ENCODE peak calls at places on chromosomes 13 and 19, in ten cellular contexts. One of them, this sample, is unnamed.
A peak's percentile ranks its signal among the peaks of the same experiment; 100 is the strongest.

GRCh38 chr13:84645196-84646071 is 763.2 kb upstream of the SLITRK1 start:
- DNase-seq in tibial artery: no peak
- DNase-seq in psoas muscle: no peak
- DNase-seq in heart right ventricle: no peak
- DNase-seq in neural progenitor cell: no peak
- DNase-seq in suprapubic skin: no peak
- DNase-seq in GM23338: no peak
- DNase-seq in ovary: no peak
- DNase-seq in PC-3: no peak
- DNase-seq in thoracic aorta: no peak
- DNase-seq in this sample: no peak

GRCh38 chr13:42038661-42039456 is 9.6 kb upstream of the DGKH start:
- DNase-seq in ovary: no peak
- DNase-seq in thoracic aorta: no peak
- DNase-seq in psoas muscle: no peak
- DNase-seq in heart right ventricle: no peak
- DNase-seq in neural progenitor cell: peak; percentile 17
- DNase-seq in PC-3: no peak
- DNase-seq in suprapubic skin: no peak
- DNase-seq in tibial artery: no peak
- DNase-seq in GM23338: no peak
- DNase-seq in this sample: no peak

GRCh38 chr19:35860818-35861639 is 4.3 kb downstream of the KIRREL2 start:
- DNase-seq in tibial artery: no peak
- DNase-seq in PC-3: no peak
- DNase-seq in suprapubic skin: no peak
- DNase-seq in ovary: no peak
- DNase-seq in GM23338: peak; percentile 98
- DNase-seq in neural progenitor cell: peak; percentile 98
- DNase-seq in thoracic aorta: no peak
- DNase-seq in heart right ventricle: no peak
- DNase-seq in psoas muscle: no peak
- DNase-seq in this sample: no peak

GRCh38 chr13:82116422-82116989 is 1765.8 kb downstream of the SLITRK1 start:
- DNase-seq in neural progenitor cell: no peak
- DNase-seq in thoracic aorta: no peak
- DNase-seq in psoas muscle: no peak
- DNase-seq in suprapubic skin: no peak
- DNase-seq in GM23338: no peak
- DNase-seq in tibial artery: no peak
- DNase-seq in ovary: no peak
- DNase-seq in PC-3: no peak
- DNase-seq in heart right ventricle: no peak
- DNase-seq in this sample: no peak

GRCh38 chr19:51161266-51161665 is 19.2 kb downstream of the SIGLEC7 start:
- DNase-seq in thoracic aorta: no peak
- DNase-seq in neural progenitor cell: no peak
- DNase-seq in heart right ventricle: no peak
- DNase-seq in tibial artery: no peak
- DNase-seq in GM23338: no peak
- DNase-seq in PC-3: no peak
- DNase-seq in ovary: no peak
- DNase-seq in suprapubic skin: no peak
- DNase-seq in psoas muscle: no peak
- DNase-seq in this sample: no peak

GRCh38 chr19:13366529-13367143 is 139.6 kb downstream of the CACNA1A start:
- DNase-seq in neural progenitor cell: peak; percentile 51
- DNase-seq in GM23338: peak; percentile 82
- DNase-seq in psoas muscle: no peak
- DNase-seq in heart right ventricle: no peak
- DNase-seq in PC-3: peak; percentile 81
- DNase-seq in suprapubic skin: no peak
- DNase-seq in tibial artery: no peak
- DNase-seq in ovary: no peak
- DNase-seq in thoracic aorta: no peak
- DNase-seq in this sample: no peak

GRCh38 chr13:87089391-87089790 is 581.8 kb upstream of the SLITRK5 start:
- DNase-seq in thoracic aorta: no peak
- DNase-seq in ovary: no peak
- DNase-seq in psoas muscle: no peak
- DNase-seq in neural progenitor cell: no peak
- DNase-seq in suprapubic skin: no peak
- DNase-seq in PC-3: peak; percentile 47
- DNase-seq in tibial artery: no peak
- DNase-seq in GM23338: peak; percentile 11
- DNase-seq in heart right ventricle: no peak
- DNase-seq in this sample: no peak

GRCh38 chr19:5306531-5306930 is 34.1 kb downstream of the PTPRS start:
- DNase-seq in heart right ventricle: no peak
- DNase-seq in ovary: no peak
- DNase-seq in suprapubic skin: no peak
- DNase-seq in neural progenitor cell: no peak
- DNase-seq in thoracic aorta: no peak
- DNase-seq in GM23338: no peak
- DNase-seq in PC-3: no peak
- DNase-seq in psoas muscle: no peak
- DNase-seq in tibial artery: no peak
- DNase-seq in this sample: no peak

GRCh38 chr19:10416083-10416379 is 4.3 kb upstream of the PDE4A start:
- DNase-seq in GM23338: no peak
- DNase-seq in tibial artery: no peak
- DNase-seq in neural progenitor cell: no peak
- DNase-seq in thoracic aorta: no peak
- DNase-seq in suprapubic skin: no peak
- DNase-seq in PC-3: no peak
- DNase-seq in heart right ventricle: no peak
- DNase-seq in ovary: no peak
- DNase-seq in psoas muscle: no peak
- DNase-seq in this sample: no peak

GRCh38 chr19:10418281-10419199 is 1.8 kb upstream of the PDE4A start:
- DNase-seq in thoracic aorta: no peak
- DNase-seq in neural progenitor cell: peak; percentile 68
- DNase-seq in tibial artery: no peak
- DNase-seq in heart right ventricle: no peak
- DNase-seq in psoas muscle: no peak
- DNase-seq in suprapubic skin: no peak
- DNase-seq in PC-3: no peak
- DNase-seq in GM23338: peak; percentile 57
- DNase-seq in ovary: no peak
- DNase-seq in this sample: no peak

GRCh38 chr19:10416380-10417257 is 3.7 kb upstream of the PDE4A start:
- DNase-seq in PC-3: peak; percentile 91
- DNase-seq in thoracic aorta: peak; percentile 68
- DNase-seq in tibial artery: peak; percentile 79
- DNase-seq in ovary: peak; percentile 78
- DNase-seq in heart right ventricle: peak; percentile 82
- DNase-seq in psoas muscle: peak; percentile 96
- DNase-seq in GM23338: peak; percentile 92
- DNase-seq in suprapubic skin: peak; percentile 94
- DNase-seq in neural progenitor cell: peak; percentile 95
- DNase-seq in this sample: peak; percentile 74

GRCh38 chr19:10419200-10419645 is 1.1 kb upstream of the PDE4A start:
- DNase-seq in thoracic aorta: no peak
- DNase-seq in GM23338: no peak
- DNase-seq in heart right ventricle: no peak
- DNase-seq in suprapubic skin: no peak
- DNase-seq in ovary: no peak
- DNase-seq in neural progenitor cell: peak; percentile 62
- DNase-seq in PC-3: no peak
- DNase-seq in psoas muscle: peak; percentile 62
- DNase-seq in tibial artery: no peak
- DNase-seq in this sample: no peak

GRCh38 chr19:10417598-10418280 is 2.6 kb upstream of the PDE4A start:
- DNase-seq in heart right ventricle: no peak
- DNase-seq in tibial artery: no peak
- DNase-seq in thoracic aorta: no peak
- DNase-seq in GM23338: peak; percentile 86
- DNase-seq in neural progenitor cell: peak; percentile 78
- DNase-seq in suprapubic skin: no peak
- DNase-seq in ovary: no peak
- DNase-seq in psoas muscle: no peak
- DNase-seq in PC-3: peak; percentile 30
- DNase-seq in this sample: no peak
- H3K4me3 ChIP-seq in heart right ventricle: no peak overlapping the region
- H3K4me3 ChIP-seq in tibial artery: no peak overlapping the region
- H3K4me3 ChIP-seq in thoracic aorta: no peak overlapping the region
- H3K4me3 ChIP-seq in GM23338: peak overlapping the region; percentile 78
- H3K4me3 ChIP-seq in neural progenitor cell: peak overlapping the region; percentile 59
- H3K4me3 ChIP-seq in suprapubic skin: no peak overlapping the region
- H3K4me3 ChIP-seq in ovary: no peak overlapping the region
- H3K4me3 ChIP-seq in psoas muscle: no peak overlapping the region
- H3K4me3 ChIP-seq in PC-3: no peak overlapping the region
- H3K4me3 ChIP-seq in this sample: no peak overlapping the region

GRCh38 chr19:44752816-44753618 is 4.5 kb downstream of the BCL3 start:
- DNase-seq in heart right ventricle: peak; percentile 94
- DNase-seq in suprapubic skin: peak; percentile 94
- DNase-seq in thoracic aorta: peak; percentile 80
- DNase-seq in PC-3: peak; percentile 87
- DNase-seq in neural progenitor cell: peak; percentile 41
- DNase-seq in GM23338: peak; percentile 85
- DNase-seq in ovary: peak; percentile 88
- DNase-seq in psoas muscle: peak; percentile 95
- DNase-seq in tibial artery: peak; percentile 93
- DNase-seq in this sample: peak; percentile 86

GRCh38 chr19:44753932-44754742 is 5.6 kb downstream of the BCL3 start:
- DNase-seq in ovary: peak; percentile 92
- DNase-seq in GM23338: peak; percentile 81
- DNase-seq in heart right ventricle: peak; percentile 96
- DNase-seq in tibial artery: peak; percentile 95
- DNase-seq in neural progenitor cell: peak; percentile 68
- DNase-seq in PC-3: peak; percentile 74
- DNase-seq in psoas muscle: peak; percentile 95
- DNase-seq in thoracic aorta: peak; percentile 87
- DNase-seq in suprapubic skin: peak; percentile 95
- DNase-seq in this sample: peak; percentile 93

GRCh38 chr19:44750713-44751112 is 2.2 kb downstream of the BCL3 start:
- DNase-seq in ovary: no peak
- DNase-seq in neural progenitor cell: no peak
- DNase-seq in heart right ventricle: no peak
- DNase-seq in thoracic aorta: no peak
- DNase-seq in PC-3: no peak
- DNase-seq in suprapubic skin: no peak
- DNase-seq in tibial artery: no peak
- DNase-seq in GM23338: no peak
- DNase-seq in psoas muscle: no peak
- DNase-seq in this sample: no peak

GRCh38 chr19:44753619-44753931 is 5.1 kb downstream of the BCL3 start:
- DNase-seq in thoracic aorta: no peak
- DNase-seq in GM23338: no peak
- DNase-seq in suprapubic skin: no peak
- DNase-seq in ovary: no peak
- DNase-seq in neural progenitor cell: no peak
- DNase-seq in heart right ventricle: no peak
- DNase-seq in tibial artery: no peak
- DNase-seq in psoas muscle: no peak
- DNase-seq in PC-3: no peak
- DNase-seq in this sample: no peak

DNA sequence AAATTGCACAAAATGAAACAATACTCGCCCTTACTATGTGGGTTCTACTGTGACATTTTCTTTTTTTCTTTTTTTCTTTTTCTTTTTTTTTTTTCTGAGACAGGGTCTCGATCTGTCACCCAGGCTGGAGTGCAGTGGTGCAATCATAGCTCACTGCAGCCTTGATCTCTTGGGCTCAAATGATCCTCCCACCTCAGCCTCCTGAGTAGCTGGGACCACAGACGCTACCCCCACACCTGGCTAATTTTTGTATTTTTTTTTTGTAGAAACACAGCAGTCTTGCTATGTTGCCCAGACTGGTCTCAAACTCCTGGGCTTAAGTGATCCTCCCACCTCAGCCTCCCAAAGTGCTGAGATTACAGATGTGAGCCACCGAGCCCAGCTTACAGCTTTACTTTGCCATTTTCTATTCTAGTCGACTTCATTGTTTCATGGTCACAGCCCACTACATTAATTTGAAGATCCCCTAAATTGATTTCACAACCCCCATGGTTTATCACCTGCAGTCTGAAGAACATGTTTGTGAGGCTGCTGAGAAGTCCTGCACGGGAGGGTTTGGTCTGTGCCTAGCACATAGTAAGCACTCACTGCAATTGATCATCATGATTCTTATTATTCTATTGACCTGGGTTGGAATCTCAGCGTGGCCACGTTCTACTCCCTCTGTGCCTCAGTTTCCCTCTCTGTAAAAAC is 3.8 kb downstream of the BCL3 start:
- DNase-seq in suprapubic skin: no peak
- DNase-seq in ovary: no peak
- DNase-seq in GM23338: no peak
- DNase-seq in PC-3: no peak
- DNase-seq in tibial artery: no peak
- DNase-seq in thoracic aorta: no peak
- DNase-seq in neural progenitor cell: no peak
- DNase-seq in heart right ventricle: no peak
- DNase-seq in psoas muscle: no peak
- DNase-seq in this sample: no peak
- H3K4me1 ChIP-seq in suprapubic skin: peaks cover 90% of the 10 kb centered on the region
- H3K4me1 ChIP-seq in ovary: peaks cover 20% of the 10 kb centered on the region
- H3K4me1 ChIP-seq in GM23338: peaks cover 28% of the 10 kb centered on the region
- H3K4me1 ChIP-seq in PC-3: peaks cover 53% of the 10 kb centered on the region
- H3K4me1 ChIP-seq in tibial artery: peaks cover 5% of the 10 kb centered on the region
- H3K4me1 ChIP-seq in thoracic aorta: peaks cover 76% of the 10 kb centered on the region
- H3K4me1 ChIP-seq in neural progenitor cell: peaks cover 14% of the 10 kb centered on the region
- H3K4me1 ChIP-seq in heart right ventricle: peaks cover 76% of the 10 kb centered on the region
- H3K4me1 ChIP-seq in psoas muscle: peaks cover 49% of the 10 kb centered on the region
- H3K4me1 ChIP-seq in this sample: peaks cover 23% of the 10 kb centered on the region

GRCh38 chr19:45899919-45900589 is 2.4 kb downstream of the MYPOP start:
- DNase-seq in suprapubic skin: no peak
- DNase-seq in tibial artery: no peak
- DNase-seq in GM23338: no peak
- DNase-seq in heart right ventricle: no peak
- DNase-seq in neural progenitor cell: no peak
- DNase-seq in ovary: no peak
- DNase-seq in psoas muscle: no peak
- DNase-seq in thoracic aorta: no peak
- DNase-seq in PC-3: no peak
- DNase-seq in this sample: no peak
- TF ChIP-seq CTCF in suprapubic skin: no peak
- TF ChIP-seq CTCF in tibial artery: no peak
- TF ChIP-seq CTCF in GM23338: no peak
- TF ChIP-seq CTCF in heart right ventricle: no peak
- TF ChIP-seq CTCF in neural progenitor cell: no peak
- TF ChIP-seq CTCF in ovary: no peak
- TF ChIP-seq CTCF in psoas muscle: no peak
- TF ChIP-seq CTCF in thoracic aorta: no peak
- TF ChIP-seq CTCF in PC-3: no peak
- TF ChIP-seq CTCF in this sample: no peak

DNA sequence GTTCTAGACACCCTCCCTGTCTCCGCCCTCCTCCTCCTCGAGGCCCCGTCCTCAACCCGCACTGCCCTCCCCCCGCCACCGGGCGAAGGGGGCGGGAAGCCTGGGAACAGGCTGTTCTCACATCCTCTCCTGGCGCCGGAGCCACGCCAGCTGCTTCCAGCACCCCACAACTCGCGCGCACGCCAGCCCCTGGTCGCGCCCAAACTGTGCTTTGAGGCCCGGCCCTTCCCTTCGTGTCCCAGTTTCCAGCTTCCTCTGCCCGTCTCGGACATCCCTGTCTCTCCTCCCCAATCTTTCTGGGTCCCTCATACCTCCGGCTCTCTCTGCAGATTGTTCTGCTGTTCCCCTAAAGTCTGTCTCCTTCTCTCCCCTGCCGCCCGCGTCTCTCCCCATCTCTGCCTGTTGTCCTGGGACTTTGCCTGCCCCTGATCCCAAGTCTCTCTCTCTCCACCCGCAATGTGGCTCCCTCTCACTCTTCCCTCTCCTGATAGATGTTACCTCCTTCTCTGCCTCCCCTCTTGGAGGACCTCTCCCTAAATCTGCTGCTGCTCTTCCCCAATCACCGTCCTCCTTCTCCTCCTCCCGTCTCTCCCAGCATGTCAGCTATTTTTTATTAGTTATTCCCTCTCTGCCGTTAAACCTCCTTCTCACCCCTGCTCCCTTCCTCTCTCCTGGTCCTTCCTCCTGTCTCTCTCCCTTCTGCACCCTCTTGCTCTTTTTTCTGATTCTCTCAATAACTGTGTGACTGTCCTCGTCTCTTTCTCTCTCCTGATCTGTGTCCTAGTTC is 14.2 kb downstream of the DPF1 start:
- DNase-seq in tibial artery: peak; percentile 84
- DNase-seq in GM23338: peak; percentile 82
- DNase-seq in thoracic aorta: peak; percentile 26
- DNase-seq in ovary: peak; percentile 95
- DNase-seq in psoas muscle: peak; percentile 92
- DNase-seq in suprapubic skin: no peak
- DNase-seq in PC-3: no peak
- DNase-seq in heart right ventricle: peak; percentile 75
- DNase-seq in neural progenitor cell: peak; percentile 87
- DNase-seq in this sample: peak; percentile 73
- H3K4me3 ChIP-seq in tibial artery: peak overlapping the region; percentile 6
- H3K4me3 ChIP-seq in GM23338: peak overlapping the region; percentile 80
- H3K4me3 ChIP-seq in thoracic aorta: peak overlapping the region; percentile 48
- H3K4me3 ChIP-seq in ovary: no peak overlapping the region
- H3K4me3 ChIP-seq in psoas muscle: peak overlapping the region; percentile 15
- H3K4me3 ChIP-seq in suprapubic skin: peak overlapping the region; percentile 33
- H3K4me3 ChIP-seq in PC-3: no peak overlapping the region
- H3K4me3 ChIP-seq in heart right ventricle: peak overlapping the region; percentile 39
- H3K4me3 ChIP-seq in neural progenitor cell: peak overlapping the region; percentile 46
- H3K4me3 ChIP-seq in this sample: peak overlapping the region; percentile 58